ENCODE peak calls at places on chromosomes 12 and 14, in nine cellular contexts. One of them, this sample, is unnamed.

GRCh38 chr14:50726372-50727107 is 58.4 kb upstream of the SAV1 start:
- DNase-seq in mucosa of descending colon: no peak
- DNase-seq in GM20000: peak
- DNase-seq in MM.1S: no peak
- DNase-seq in cardiac muscle cell: no peak
- DNase-seq in OCI-LY7: no peak
- DNase-seq in brain microvascular endothelial cell: peak
- DNase-seq in B cell: no peak
- DNase-seq in glutamatergic neuron: no peak
- DNase-seq in this sample: no peak

GRCh38 chr12:108635997-108636808 is 2.5 kb upstream of the SELPLG start:
- DNase-seq in B cell: no peak
- DNase-seq in MM.1S: peak
- DNase-seq in glutamatergic neuron: no peak
- DNase-seq in brain microvascular endothelial cell: no peak
- DNase-seq in mucosa of descending colon: no peak
- DNase-seq in OCI-LY7: peak
- DNase-seq in cardiac muscle cell: no peak
- DNase-seq in GM20000: no peak
- DNase-seq in this sample: no peak

GRCh38 chr14:34711169-34711568 is 3.2 kb downstream of the CFL2 start:
- DNase-seq in OCI-LY7: peak
- DNase-seq in MM.1S: peak
- DNase-seq in B cell: no peak
- DNase-seq in GM20000: peak
- DNase-seq in brain microvascular endothelial cell: peak
- DNase-seq in glutamatergic neuron: no peak
- DNase-seq in mucosa of descending colon: no peak
- DNase-seq in cardiac muscle cell: peak
- DNase-seq in this sample: no peak

GRCh38 chr14:24873551-24873950 is 176.4 kb downstream of the STXBP6 start:
- DNase-seq in GM20000: no peak
- DNase-seq in MM.1S: no peak
- DNase-seq in brain microvascular endothelial cell: no peak
- DNase-seq in mucosa of descending colon: no peak
- DNase-seq in cardiac muscle cell: no peak
- DNase-seq in OCI-LY7: no peak
- DNase-seq in B cell: no peak
- DNase-seq in glutamatergic neuron: no peak
- DNase-seq in this sample: no peak

GRCh38 chr12:13941258-13942249 is 39.8 kb downstream of the GRIN2B start:
- DNase-seq in OCI-LY7: peak
- DNase-seq in GM20000: peak
- DNase-seq in MM.1S: peak
- DNase-seq in glutamatergic neuron: peak
- DNase-seq in cardiac muscle cell: peak
- DNase-seq in mucosa of descending colon: peak
- DNase-seq in B cell: no peak
- DNase-seq in brain microvascular endothelial cell: peak
- DNase-seq in this sample: peak

GRCh38 chr14:24430143-24430681 is 458 bp downstream of the KHNYN start:
- DNase-seq in GM20000: peak
- DNase-seq in B cell: peak
- DNase-seq in mucosa of descending colon: peak
- DNase-seq in brain microvascular endothelial cell: peak
- DNase-seq in glutamatergic neuron: peak
- DNase-seq in cardiac muscle cell: peak
- DNase-seq in OCI-LY7: peak
- DNase-seq in MM.1S: peak
- DNase-seq in this sample: peak

GRCh38 chr14:100155881-100156645 is 3.4 kb downstream of the DEGS2 start:
- DNase-seq in MM.1S: no peak
- DNase-seq in cardiac muscle cell: no peak
- DNase-seq in B cell: no peak
- DNase-seq in glutamatergic neuron: no peak
- DNase-seq in OCI-LY7: no peak
- DNase-seq in GM20000: no peak
- DNase-seq in brain microvascular endothelial cell: no peak
- DNase-seq in mucosa of descending colon: peak
- DNase-seq in this sample: no peak

GRCh38 chr12:58877243-58877743 is 43.0 kb downstream of the LRIG3 start:
- DNase-seq in brain microvascular endothelial cell: peak
- DNase-seq in B cell: no peak
- DNase-seq in cardiac muscle cell: no peak
- DNase-seq in glutamatergic neuron: no peak
- DNase-seq in mucosa of descending colon: no peak
- DNase-seq in GM20000: no peak
- DNase-seq in OCI-LY7: no peak
- DNase-seq in MM.1S: no peak
- DNase-seq in this sample: no peak

GRCh38 chr12:90984114-90984513 is 20.7 kb downstream of the EPYC start:
- DNase-seq in MM.1S: no peak
- DNase-seq in mucosa of descending colon: no peak
- DNase-seq in cardiac muscle cell: no peak
- DNase-seq in glutamatergic neuron: no peak
- DNase-seq in B cell: no peak
- DNase-seq in GM20000: no peak
- DNase-seq in brain microvascular endothelial cell: no peak
- DNase-seq in OCI-LY7: no peak
- DNase-seq in this sample: no peak

GRCh38 chr12:23423796-23424195 is 525.7 kb downstream of the SOX5 start:
- DNase-seq in glutamatergic neuron: no peak
- DNase-seq in MM.1S: no peak
- DNase-seq in GM20000: no peak
- DNase-seq in B cell: no peak
- DNase-seq in mucosa of descending colon: no peak
- DNase-seq in OCI-LY7: no peak
- DNase-seq in cardiac muscle cell: no peak
- DNase-seq in brain microvascular endothelial cell: no peak
- DNase-seq in this sample: no peak

GRCh38 chr12:57549909-57550627 is at the start of gene KIF5A:
- DNase-seq in mucosa of descending colon: peak
- DNase-seq in OCI-LY7: peak
- DNase-seq in GM20000: peak
- DNase-seq in MM.1S: peak
- DNase-seq in glutamatergic neuron: peak
- DNase-seq in cardiac muscle cell: peak
- DNase-seq in B cell: peak
- DNase-seq in brain microvascular endothelial cell: no peak
- DNase-seq in this sample: peak

GRCh38 chr12:69196302-69197288 is 42.8 kb upstream of the CPSF6 start:
- DNase-seq in B cell: no peak
- DNase-seq in cardiac muscle cell: no peak
- DNase-seq in glutamatergic neuron: no peak
- DNase-seq in GM20000: no peak
- DNase-seq in brain microvascular endothelial cell: no peak
- DNase-seq in mucosa of descending colon: peak
- DNase-seq in OCI-LY7: no peak
- DNase-seq in MM.1S: no peak
- DNase-seq in this sample: no peak

GRCh38 chr14:67357583-67358354 is 1.8 kb downstream of the ATP6V1D start:
- DNase-seq in GM20000: no peak
- DNase-seq in cardiac muscle cell: no peak
- DNase-seq in mucosa of descending colon: no peak
- DNase-seq in OCI-LY7: no peak
- DNase-seq in MM.1S: no peak
- DNase-seq in glutamatergic neuron: no peak
- DNase-seq in B cell: no peak
- DNase-seq in brain microvascular endothelial cell: peak
- DNase-seq in this sample: no peak

GRCh38 chr12:91986084-91986483 is 159.6 kb downstream of the BTG1 start:
- DNase-seq in glutamatergic neuron: no peak
- DNase-seq in MM.1S: no peak
- DNase-seq in GM20000: no peak
- DNase-seq in B cell: no peak
- DNase-seq in OCI-LY7: no peak
- DNase-seq in mucosa of descending colon: no peak
- DNase-seq in cardiac muscle cell: peak
- DNase-seq in brain microvascular endothelial cell: no peak
- DNase-seq in this sample: no peak

GRCh38 chr12:116945901-116946550 is 35.3 kb downstream of the FBXW8 start:
- DNase-seq in brain microvascular endothelial cell: no peak
- DNase-seq in GM20000: no peak
- DNase-seq in MM.1S: no peak
- DNase-seq in mucosa of descending colon: no peak
- DNase-seq in glutamatergic neuron: no peak
- DNase-seq in cardiac muscle cell: no peak
- DNase-seq in OCI-LY7: no peak
- DNase-seq in B cell: no peak
- DNase-seq in this sample: no peak

GRCh38 chr12:122031342-122032216 is 9.9 kb downstream of the BCL7A start:
- DNase-seq in GM20000: peak
- DNase-seq in B cell: peak
- DNase-seq in OCI-LY7: peak
- DNase-seq in glutamatergic neuron: peak
- DNase-seq in cardiac muscle cell: peak
- DNase-seq in brain microvascular endothelial cell: peak
- DNase-seq in MM.1S: peak
- DNase-seq in mucosa of descending colon: peak
- DNase-seq in this sample: peak

DNA sequence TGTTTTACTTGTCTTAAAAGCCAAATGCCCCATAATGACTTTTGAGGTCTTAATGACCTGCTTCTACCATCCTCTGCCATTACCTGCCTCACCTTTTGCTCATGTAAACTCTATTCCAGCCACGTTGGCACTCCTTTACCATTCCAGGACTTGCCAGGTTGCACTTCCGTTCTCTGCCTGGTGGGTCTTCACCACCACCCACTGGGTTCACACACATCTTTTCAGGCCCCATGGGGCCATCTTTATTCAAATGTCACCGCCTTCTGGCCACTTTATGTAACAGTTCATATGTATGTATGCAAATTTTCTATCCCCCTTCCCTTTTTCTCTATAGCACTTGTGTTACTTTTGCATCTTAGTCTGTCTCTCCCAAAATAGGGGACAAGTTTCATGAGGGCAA is 57.7 kb downstream of the ATP2A2 start:
- DNase-seq in glutamatergic neuron: no peak
- DNase-seq in cardiac muscle cell: no peak
- DNase-seq in brain microvascular endothelial cell: no peak
- DNase-seq in GM20000: peak
- DNase-seq in B cell: no peak
- DNase-seq in MM.1S: no peak
- DNase-seq in mucosa of descending colon: no peak
- DNase-seq in OCI-LY7: peak
- DNase-seq in this sample: no peak
- TF ChIP-seq CTCF in glutamatergic neuron: peak
- TF ChIP-seq CTCF in cardiac muscle cell: peak
- TF ChIP-seq CTCF in brain microvascular endothelial cell: peak
- TF ChIP-seq CTCF in GM20000: no peak
- TF ChIP-seq CTCF in B cell: peak
- TF ChIP-seq CTCF in MM.1S: no peak
- TF ChIP-seq CTCF in mucosa of descending colon: no peak
- TF ChIP-seq CTCF in OCI-LY7: peak
- TF ChIP-seq CTCF in this sample: peak

GRCh38 chr14:48251290-48251689 is 575.9 kb upstream of the MDGA2 start:
- DNase-seq in brain microvascular endothelial cell: no peak
- DNase-seq in cardiac muscle cell: no peak
- DNase-seq in GM20000: no peak
- DNase-seq in glutamatergic neuron: no peak
- DNase-seq in OCI-LY7: no peak
- DNase-seq in MM.1S: no peak
- DNase-seq in mucosa of descending colon: no peak
- DNase-seq in B cell: no peak
- DNase-seq in this sample: no peak

GRCh38 chr14:48247972-48248371 is 572.6 kb upstream of the MDGA2 start:
- DNase-seq in GM20000: no peak
- DNase-seq in cardiac muscle cell: no peak
- DNase-seq in mucosa of descending colon: no peak
- DNase-seq in B cell: no peak
- DNase-seq in MM.1S: no peak
- DNase-seq in glutamatergic neuron: no peak
- DNase-seq in OCI-LY7: no peak
- DNase-seq in brain microvascular endothelial cell: no peak
- DNase-seq in this sample: no peak

GRCh38 chr14:48253020-48253419 is 577.6 kb upstream of the MDGA2 start:
- DNase-seq in OCI-LY7: no peak
- DNase-seq in B cell: no peak
- DNase-seq in brain microvascular endothelial cell: no peak
- DNase-seq in glutamatergic neuron: no peak
- DNase-seq in MM.1S: no peak
- DNase-seq in GM20000: no peak
- DNase-seq in cardiac muscle cell: no peak
- DNase-seq in mucosa of descending colon: no peak
- DNase-seq in this sample: no peak

GRCh38 chr14:48250575-48250974 is 575.2 kb upstream of the MDGA2 start:
- DNase-seq in B cell: no peak
- DNase-seq in mucosa of descending colon: no peak
- DNase-seq in cardiac muscle cell: no peak
- DNase-seq in OCI-LY7: no peak
- DNase-seq in MM.1S: no peak
- DNase-seq in GM20000: no peak
- DNase-seq in glutamatergic neuron: no peak
- DNase-seq in brain microvascular endothelial cell: no peak
- DNase-seq in this sample: no peak
- TF ChIP-seq CTCF in B cell: no peak
- TF ChIP-seq CTCF in mucosa of descending colon: no peak
- TF ChIP-seq CTCF in cardiac muscle cell: no peak
- TF ChIP-seq CTCF in OCI-LY7: no peak
- TF ChIP-seq CTCF in MM.1S: no peak
- TF ChIP-seq CTCF in GM20000: no peak
- TF ChIP-seq CTCF in glutamatergic neuron: no peak
- TF ChIP-seq CTCF in brain microvascular endothelial cell: no peak
- TF ChIP-seq CTCF in this sample: no peak

DNA sequence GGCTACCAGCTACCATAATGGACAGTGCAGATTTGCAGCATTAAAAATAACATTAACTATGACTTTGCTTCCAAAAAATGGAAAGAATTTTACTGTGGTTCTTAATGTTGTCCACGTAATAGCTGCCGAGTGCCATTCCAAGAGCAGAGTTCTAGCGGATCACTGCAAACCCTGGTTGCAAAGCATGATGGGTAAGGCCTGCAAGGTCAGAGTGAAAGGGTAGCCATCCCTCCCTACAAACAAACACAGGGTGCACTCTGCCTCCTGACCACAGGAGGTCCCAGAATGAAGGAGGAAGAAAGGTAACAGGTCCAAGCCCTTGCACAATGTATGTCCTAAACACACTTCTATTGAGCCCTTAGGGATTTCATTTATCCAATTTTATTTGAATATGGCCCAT is 157.6 kb downstream of the DPF3 start:
- DNase-seq in GM20000: no peak
- DNase-seq in brain microvascular endothelial cell: peak
- DNase-seq in MM.1S: no peak
- DNase-seq in cardiac muscle cell: no peak
- DNase-seq in B cell: no peak
- DNase-seq in OCI-LY7: no peak
- DNase-seq in mucosa of descending colon: no peak
- DNase-seq in glutamatergic neuron: no peak
- DNase-seq in this sample: no peak
- TF ChIP-seq CTCF in GM20000: no peak
- TF ChIP-seq CTCF in brain microvascular endothelial cell: peak
- TF ChIP-seq CTCF in MM.1S: no peak
- TF ChIP-seq CTCF in cardiac muscle cell: no peak
- TF ChIP-seq CTCF in B cell: no peak
- TF ChIP-seq CTCF in OCI-LY7: no peak
- TF ChIP-seq CTCF in mucosa of descending colon: no peak
- TF ChIP-seq CTCF in glutamatergic neuron: no peak
- TF ChIP-seq CTCF in this sample: no peak

DNA sequence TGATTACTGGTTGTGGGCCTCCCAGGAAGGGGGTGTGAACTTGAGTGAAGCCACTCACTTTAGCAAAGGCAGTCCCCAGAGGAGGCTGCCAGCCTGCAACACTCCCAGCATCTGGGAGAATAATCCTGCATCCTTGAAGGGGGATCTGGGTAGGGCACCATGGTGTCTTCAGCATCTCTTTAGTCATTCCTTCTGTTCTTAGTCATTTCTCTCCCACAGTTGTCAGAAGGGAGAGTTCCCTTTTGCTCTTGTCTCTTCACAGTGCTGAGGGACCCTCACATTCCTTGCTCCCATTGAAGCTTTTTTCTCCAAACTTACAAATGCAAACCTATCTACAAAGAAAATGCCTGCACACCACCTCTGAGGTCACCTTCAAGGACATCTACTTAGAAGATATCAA is 48.1 kb upstream of the CIT start:
- DNase-seq in GM20000: no peak
- DNase-seq in brain microvascular endothelial cell: no peak
- DNase-seq in OCI-LY7: no peak
- DNase-seq in B cell: no peak
- DNase-seq in cardiac muscle cell: no peak
- DNase-seq in glutamatergic neuron: no peak
- DNase-seq in mucosa of descending colon: no peak
- DNase-seq in MM.1S: no peak
- DNase-seq in this sample: no peak
- TF ChIP-seq CTCF in GM20000: no peak
- TF ChIP-seq CTCF in brain microvascular endothelial cell: no peak
- TF ChIP-seq CTCF in OCI-LY7: no peak
- TF ChIP-seq CTCF in B cell: no peak
- TF ChIP-seq CTCF in cardiac muscle cell: no peak
- TF ChIP-seq CTCF in glutamatergic neuron: no peak
- TF ChIP-seq CTCF in mucosa of descending colon: no peak
- TF ChIP-seq CTCF in MM.1S: no peak
- TF ChIP-seq CTCF in this sample: no peak